ENCODE peak calls at places on chromosomes 13 and 19, in nine cellular contexts. One of them, this sample, is unnamed.

GRCh38 chr13:111547726-111548273 is 227.4 kb downstream of the TEX29 start:
- DNase-seq in T-helper 9 cell: no peak
- DNase-seq in cardiac muscle cell: no peak
- DNase-seq in HCT116: no peak
- DNase-seq in anterior cingulate cortex: no peak
- DNase-seq in H7: no peak
- DNase-seq in heart left ventricle: no peak
- DNase-seq in nephron progenitor cell: no peak
- DNase-seq in LoVo: no peak
- DNase-seq in this sample: no peak

GRCh38 chr13:59776924-59777690 is 386.6 kb downstream of the DIAPH3 start:
- DNase-seq in HCT116: no peak
- DNase-seq in T-helper 9 cell: no peak
- DNase-seq in anterior cingulate cortex: no peak
- DNase-seq in H7: no peak
- DNase-seq in nephron progenitor cell: no peak
- DNase-seq in LoVo: no peak
- DNase-seq in heart left ventricle: no peak
- DNase-seq in cardiac muscle cell: peak; percentile 87
- DNase-seq in this sample: peak; percentile 10

GRCh38 chr19:6521718-6522646 is 8.8 kb upstream of the TNFSF9 start:
- DNase-seq in heart left ventricle: no peak
- DNase-seq in cardiac muscle cell: peak; percentile 41
- DNase-seq in H7: no peak
- DNase-seq in LoVo: no peak
- DNase-seq in HCT116: no peak
- DNase-seq in T-helper 9 cell: peak; percentile 50
- DNase-seq in nephron progenitor cell: no peak
- DNase-seq in anterior cingulate cortex: no peak
- DNase-seq in this sample: no peak

GRCh38 chr13:19927117-19927734 is 31.3 kb upstream of the ZMYM2 start:
- DNase-seq in cardiac muscle cell: peak; percentile 15
- DNase-seq in heart left ventricle: no peak
- DNase-seq in LoVo: peak; percentile 63
- DNase-seq in anterior cingulate cortex: no peak
- DNase-seq in T-helper 9 cell: no peak
- DNase-seq in nephron progenitor cell: no peak
- DNase-seq in H7: peak; percentile 53
- DNase-seq in HCT116: peak; percentile 62
- DNase-seq in this sample: no peak

GRCh38 chr13:85379433-85379832 is 419.8 kb downstream of the SLITRK6 start:
- DNase-seq in T-helper 9 cell: no peak
- DNase-seq in LoVo: no peak
- DNase-seq in nephron progenitor cell: no peak
- DNase-seq in cardiac muscle cell: peak; percentile 5
- DNase-seq in H7: no peak
- DNase-seq in HCT116: no peak
- DNase-seq in anterior cingulate cortex: no peak
- DNase-seq in heart left ventricle: no peak
- DNase-seq in this sample: no peak

GRCh38 chr19:49437231-49437630 is 4.1 kb downstream of the SLC17A7 start:
- DNase-seq in H7: no peak
- DNase-seq in T-helper 9 cell: no peak
- DNase-seq in HCT116: no peak
- DNase-seq in heart left ventricle: no peak
- DNase-seq in nephron progenitor cell: no peak
- DNase-seq in anterior cingulate cortex: peak; percentile 59
- DNase-seq in LoVo: no peak
- DNase-seq in cardiac muscle cell: no peak
- DNase-seq in this sample: no peak

GRCh38 chr13:103277959-103278673 is 211.9 kb upstream of the SLC10A2 start:
- DNase-seq in HCT116: no peak
- DNase-seq in LoVo: no peak
- DNase-seq in heart left ventricle: no peak
- DNase-seq in anterior cingulate cortex: no peak
- DNase-seq in nephron progenitor cell: no peak
- DNase-seq in cardiac muscle cell: peak; percentile 6
- DNase-seq in T-helper 9 cell: no peak
- DNase-seq in H7: no peak
- DNase-seq in this sample: no peak

GRCh38 chr19:10430505-10431253 is 10.3 kb downstream of the PDE4A start:
- DNase-seq in H7: peak; percentile 87
- DNase-seq in nephron progenitor cell: peak; percentile 51
- DNase-seq in cardiac muscle cell: peak; percentile 70
- DNase-seq in anterior cingulate cortex: no peak
- DNase-seq in LoVo: peak; percentile 53
- DNase-seq in HCT116: no peak
- DNase-seq in T-helper 9 cell: no peak
- DNase-seq in heart left ventricle: peak; percentile 80
- DNase-seq in this sample: no peak

GRCh38 chr19:19860756-19861390 is 4.8 kb upstream of the ZNF253 start:
- DNase-seq in nephron progenitor cell: no peak
- DNase-seq in anterior cingulate cortex: no peak
- DNase-seq in heart left ventricle: no peak
- DNase-seq in cardiac muscle cell: peak; percentile 48
- DNase-seq in LoVo: no peak
- DNase-seq in H7: peak; percentile 92
- DNase-seq in T-helper 9 cell: peak; percentile 39
- DNase-seq in HCT116: no peak
- DNase-seq in this sample: no peak

GRCh38 chr19:28876604-28877123 is 336.3 kb downstream of the UQCRFS1 start:
- DNase-seq in H7: no peak
- DNase-seq in T-helper 9 cell: no peak
- DNase-seq in heart left ventricle: no peak
- DNase-seq in HCT116: no peak
- DNase-seq in LoVo: no peak
- DNase-seq in cardiac muscle cell: no peak
- DNase-seq in nephron progenitor cell: no peak
- DNase-seq in anterior cingulate cortex: no peak
- DNase-seq in this sample: no peak

GRCh38 chr19:49927526-49928264 is 1.3 kb upstream of the ATF5 start:
- DNase-seq in heart left ventricle: no peak
- DNase-seq in LoVo: no peak
- DNase-seq in T-helper 9 cell: no peak
- DNase-seq in anterior cingulate cortex: no peak
- DNase-seq in H7: no peak
- DNase-seq in cardiac muscle cell: no peak
- DNase-seq in HCT116: no peak
- DNase-seq in nephron progenitor cell: no peak
- DNase-seq in this sample: no peak

GRCh38 chr19:1106841-1107654 is 3.3 kb downstream of the GPX4 start:
- DNase-seq in H7: no peak
- DNase-seq in anterior cingulate cortex: no peak
- DNase-seq in heart left ventricle: no peak
- DNase-seq in HCT116: no peak
- DNase-seq in nephron progenitor cell: no peak
- DNase-seq in LoVo: no peak
- DNase-seq in T-helper 9 cell: no peak
- DNase-seq in cardiac muscle cell: peak; percentile 72
- DNase-seq in this sample: no peak